ENCODE peak calls at places on chromosomes 3 and 15, in seven cellular contexts. V is AG20443; I is dorsolateral prefrontal cortex; T is stomach; L is AG08395; D is stimulated activated CD4-positive, alpha-beta T cell treated with anti-CD3 and anti-CD28 coated beads, Interleukin-4, amount 100 ng/mL, for 48 hours; G is ecto neural progenitor cell. M is an unnamed sample.

GRCh38 chr3:175526191-175526590 is 667.1 kb downstream of the NAALADL2 start:
- DNase-seq in V (no peak), L (no peak), T (no peak), I (no peak), G (no peak), D (no peak), M (no peak)

GRCh38 chr15:35736150-35736549 is 190.2 kb upstream of the DPH6 start:
- DNase-seq in I (no peak), T (peak; percentile 43), L (no peak), G (no peak), D (no peak), V (no peak), M (no peak)

GRCh38 chr15:74316116-74316515 is 51.3 kb downstream of the CYP11A1 start:
- DNase-seq in L (no peak), T (no peak), G (no peak), V (no peak), D (no peak), I (no peak), M (no peak)

GRCh38 chr3:3618624-3619023 is 180.6 kb upstream of the LRRN1 start:
- DNase-seq in T (no peak), D (no peak), L (no peak), I (no peak), V (no peak), G (no peak), M (no peak)

GRCh38 chr3:18223591-18224338 is 201.4 kb downstream of the SATB1 start:
- DNase-seq in I (no peak), V (no peak), T (no peak), D (no peak), L (no peak), G (no peak), M (peak; percentile 86)

GRCh38 chr15:76885212-76885611 is 19.9 kb downstream of the SCAPER start:
- DNase-seq in I (no peak), D (no peak), T (no peak), G (no peak), L (no peak), V (no peak), M (no peak)

GRCh38 chr15:33654859-33655258 is 313.4 kb upstream of the CHRM5 start:
- DNase-seq in I (no peak), T (no peak), G (no peak), V (no peak), D (no peak), L (no peak), M (no peak)

GRCh38 chr3:58051196-58051595 is 43.0 kb downstream of the FLNB start:
- DNase-seq in V (peak; percentile 76), T (no peak), G (no peak), I (no peak), D (no peak), L (peak; percentile 81), M (no peak)

GRCh38 chr3:71760140-71760539 is 6.5 kb downstream of the GPR27 start:
- DNase-seq in G (no peak), D (no peak), I (no peak), L (no peak), V (no peak), T (no peak), M (no peak)

GRCh38 chr15:55916666-55917409 is 76.6 kb downstream of the NEDD4 start:
- DNase-seq in L (peak; percentile 35), V (peak; percentile 47), I (no peak), G (no peak), T (no peak), D (no peak), M (no peak)

GRCh38 chr3:148315756-148316155 is 381.9 kb upstream of the AGTR1 start:
- DNase-seq in G (no peak), I (no peak), L (no peak), T (no peak), V (no peak), D (no peak), M (no peak)

GRCh38 chr15:81809543-81809942 is 236.3 kb downstream of the MEX3B start:
- DNase-seq in V (no peak), L (no peak), D (no peak), T (no peak), G (no peak), I (no peak), M (peak; percentile 7)

GRCh38 chr15:76333720-76334437 is 2.7 kb upstream of the ISL2 start:
- DNase-seq in D (no peak), I (no peak), V (no peak), G (peak; percentile 53), L (no peak), T (no peak), M (no peak)

GRCh38 chr3:159773706-159774105 is 214.9 kb upstream of the IL12A start:
- DNase-seq in I (no peak), L (no peak), T (no peak), V (no peak), G (no peak), D (no peak), M (no peak)

GRCh38 chr3:45978348-45978747 is 17.3 kb downstream of the FYCO1 start:
- DNase-seq in I (no peak), V (no peak), G (no peak), L (no peak), D (peak; percentile 41), T (peak; percentile 96), M (no peak)